ENCODE peak calls at places on chromosomes 3 and 15, in nine cellular contexts. K, V, R, W, I, H, C, B and Q are unnamed samples. For H3K4me1, the result is how much of the 10 kb centered on the place peaks cover.

GRCh38 chr3:136651585-136651984 is 100.6 kb downstream of the STAG1 start:
- DNase-seq in K (no peak), V (no peak), R (no peak), W (no peak), I (no peak), H (no peak), C (no peak), B (no peak), Q (no peak)

GRCh38 chr3:195114026-195114425 is 156.9 kb downstream of the XXYLT1 start:
- DNase-seq in K (no peak), V (peak), R (no peak), W (no peak), I (no peak), H (no peak), C (no peak), B (no peak), Q (no peak)

GRCh38 chr3:127997016-127997415 is 55.2 kb upstream of the SEC61A1 start:
- DNase-seq in K (no peak), V (no peak), R (no peak), W (no peak), I (no peak), H (no peak), C (no peak), B (no peak), Q (no peak)

GRCh38 chr3:55235416-55235815 is 251.7 kb downstream of the WNT5A start:
- DNase-seq in K (no peak), V (no peak), R (no peak), W (peak), I (no peak), H (no peak), C (no peak), B (no peak), Q (no peak)

GRCh38 chr3:82130056-82130455 is 368.6 kb upstream of the GBE1 start:
- DNase-seq in K (no peak), V (no peak), R (no peak), W (no peak), I (no peak), H (no peak), C (no peak), B (no peak), Q (no peak)

GRCh38 chr15:92449476-92449875 is 55.8 kb downstream of the ST8SIA2 start:
- DNase-seq in K (no peak), V (no peak), R (no peak), W (peak), I (no peak), H (no peak), C (no peak), B (no peak), Q (no peak)

GRCh38 chr15:84823580-84823878 is 6.4 kb downstream of the ALPK3 start:
- DNase-seq in K (no peak), V (no peak), R (no peak), W (no peak), I (no peak), H (no peak), C (no peak), B (no peak), Q (no peak)

GRCh38 chr3:10890665-10891064 is 74.6 kb downstream of the SLC6A11 start:
- DNase-seq in K (no peak), V (no peak), R (no peak), W (no peak), I (no peak), H (no peak), C (no peak), B (no peak), Q (no peak)

GRCh38 chr15:94229591-94230365 is 1.6 kb upstream of the MCTP2 start:
- DNase-seq in K (no peak), V (no peak), R (peak), W (no peak), I (no peak), H (no peak), C (no peak), B (no peak), Q (no peak)

GRCh38 chr3:162743091-162743490 is 1246.5 kb downstream of the OTOL1 start:
- DNase-seq in K (no peak), V (no peak), R (no peak), W (peak), I (no peak), H (no peak), C (no peak), B (no peak), Q (no peak)

GRCh38 chr15:50137330-50137761 is 18.3 kb upstream of the ATP8B4 start:
- DNase-seq in K (no peak), V (no peak), R (peak), W (peak), I (no peak), H (no peak), C (no peak), B (peak), Q (no peak)

GRCh38 chr3:29324180-29324651 is 43.3 kb downstream of the RBMS3 start:
- DNase-seq in K (peak), V (no peak), R (peak), W (peak), I (peak), H (peak), C (peak), B (peak), Q (peak)

GRCh38 chr3:137767146-137768020 is 3.3 kb downstream of the SOX14 start:
- DNase-seq in K (no peak), V (peak), R (no peak), W (no peak), I (no peak), H (no peak), C (no peak), B (no peak), Q (no peak)

GRCh38 chr15:20348291-20348899 is 193.2 kb downstream of the GOLGA6L6 start:
- DNase-seq in K (no peak), V (no peak), R (no peak), W (no peak), I (no peak), H (no peak), C (no peak), B (peak), Q (no peak)

GRCh38 chr15:32840481-32841245 is 122.9 kb downstream of the GREM1 start:
- DNase-seq in K (no peak), V (no peak), R (no peak), W (peak), I (no peak), H (no peak), C (no peak), B (no peak), Q (no peak)

GRCh38 chr3:64889991-64890390 is 202.2 kb upstream of the ADAMTS9 start:
- DNase-seq in K (no peak), V (peak), R (no peak), W (peak), I (no peak), H (peak), C (peak), B (peak), Q (peak)

GRCh38 chr15:101578443-101578894 is 73.7 kb downstream of the TM2D3 start:
- DNase-seq in K (peak), V (no peak), R (peak), W (no peak), I (no peak), H (peak), C (peak), B (peak), Q (peak)

GRCh38 chr3:42732196-42732828 is 29.7 kb upstream of the HHATL start:
- DNase-seq in K (peak), V (no peak), R (no peak), W (no peak), I (no peak), H (no peak), C (no peak), B (no peak), Q (peak)

GRCh38 chr3:33975463-33975862 is 177.0 kb downstream of the PDCD6IP start:
- DNase-seq in K (no peak), V (no peak), R (no peak), W (peak), I (no peak), H (no peak), C (no peak), B (no peak), Q (no peak)

GRCh38 chr3:37163262-37164020 is 10.9 kb downstream of the LRRFIP2 start:
- DNase-seq in K (no peak), V (no peak), R (peak), W (peak), I (no peak), H (no peak), C (no peak), B (no peak), Q (no peak)

GRCh38 chr3:38555149-38555840 is 59.2 kb downstream of the EXOG start:
- DNase-seq in K (no peak), V (peak), R (no peak), W (no peak), I (peak), H (no peak), C (no peak), B (no peak), Q (no peak)

GRCh38 chr15:72195101-72195511 is 2.5 kb downstream of the GRAMD2A start:
- DNase-seq in K (no peak), V (no peak), R (no peak), W (no peak), I (peak), H (no peak), C (no peak), B (no peak), Q (no peak)

GRCh38 chr3:152383136-152383606 is 114.4 kb downstream of the MBNL1 start:
- DNase-seq in K (no peak), V (no peak), R (no peak), W (no peak), I (no peak), H (no peak), C (no peak), B (no peak), Q (no peak)

GRCh38 chr3:108006077-108006675 is 84.7 kb downstream of the CD47 start:
- DNase-seq in K (peak), V (no peak), R (no peak), W (no peak), I (peak), H (peak), C (no peak), B (peak), Q (no peak)

GRCh38 chr3:155676252-155676981 is 68.5 kb downstream of the PLCH1 start:
- DNase-seq in K (no peak), V (no peak), R (no peak), W (peak), I (peak), H (no peak), C (no peak), B (no peak), Q (peak)

GRCh38 chr3:69196876-69197275 is 74.5 kb upstream of the LMOD3 start:
- DNase-seq in K (no peak), V (no peak), R (no peak), W (no peak), I (no peak), H (no peak), C (no peak), B (no peak), Q (no peak)

GRCh38 chr3:2623463-2623862 is 486.7 kb downstream of the IL5RA start:
- DNase-seq in K (no peak), V (no peak), R (no peak), W (peak), I (no peak), H (no peak), C (no peak), B (no peak), Q (no peak)

GRCh38 chr3:47347217-47347801 is 33.5 kb upstream of the PTPN23 start:
- DNase-seq in K (no peak), V (no peak), R (no peak), W (peak), I (peak), H (no peak), C (no peak), B (no peak), Q (no peak)

GRCh38 chr3:157063926-157064325 is 96.0 kb downstream of the CCNL1 start:
- DNase-seq in K (no peak), V (no peak), R (no peak), W (peak), I (no peak), H (no peak), C (no peak), B (no peak), Q (no peak)

GRCh38 chr15:55791576-55792400 is 48.8 kb upstream of the PRTG start:
- DNase-seq in K (no peak), V (no peak), R (no peak), W (peak), I (peak), H (no peak), C (no peak), B (no peak), Q (no peak)

GRCh38 chr3:131326307-131326706 is 55.3 kb upstream of the NUDT16 start:
- DNase-seq in K (no peak), V (no peak), R (no peak), W (no peak), I (no peak), H (no peak), C (no peak), B (no peak), Q (no peak)

GRCh38 chr3:70973558-70973957 is 610.0 kb downstream of the FOXP1 start:
- DNase-seq in K (no peak), V (no peak), R (no peak), W (peak), I (no peak), H (no peak), C (no peak), B (no peak), Q (no peak)

GRCh38 chr15:39211108-39211979 is 369.5 kb upstream of the THBS1 start:
- DNase-seq in K (peak), V (no peak), R (no peak), W (no peak), I (no peak), H (no peak), C (no peak), B (no peak), Q (no peak)

GRCh38 chr15:39216816-39217215 is 364.1 kb upstream of the THBS1 start:
- DNase-seq in K (no peak), V (no peak), R (no peak), W (no peak), I (no peak), H (no peak), C (no peak), B (no peak), Q (no peak)

GRCh38 chr15:39215006-39215405 is 365.9 kb upstream of the THBS1 start:
- DNase-seq in K (no peak), V (no peak), R (no peak), W (no peak), I (no peak), H (no peak), C (no peak), B (no peak), Q (no peak)

GRCh38 chr15:39209548-39210211 is 371.2 kb upstream of the THBS1 start:
- DNase-seq in K (no peak), V (no peak), R (no peak), W (no peak), I (no peak), H (no peak), C (no peak), B (no peak), Q (no peak)

DNA sequence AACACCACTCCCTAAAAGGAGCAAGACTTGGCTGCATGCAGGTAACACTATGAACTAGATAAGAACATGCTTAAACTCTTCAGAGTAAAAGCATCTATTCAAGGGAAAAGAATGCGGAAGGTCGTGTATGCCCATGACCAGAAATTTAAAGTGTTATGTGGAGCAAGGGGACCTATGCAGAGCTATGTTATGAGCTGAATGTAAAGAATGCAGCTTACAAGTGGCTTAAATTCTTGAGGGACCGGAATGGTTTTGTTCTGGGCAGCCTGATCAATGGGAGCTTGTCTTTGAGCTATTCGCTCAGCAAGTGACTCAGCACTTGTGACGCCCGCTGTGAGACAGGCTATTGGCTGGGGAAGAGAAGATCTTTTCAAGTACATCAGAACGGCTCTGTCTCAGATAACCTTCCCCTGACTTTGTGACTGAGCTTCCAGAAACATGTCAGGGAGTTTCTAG is 367.5 kb upstream of the THBS1 start:
- DNase-seq in K (no peak), V (peak), R (no peak), W (peak), I (peak), H (no peak), C (no peak), B (peak), Q (peak)
- H3K27ac ChIP-seq in K (no peak), V (no peak), R (no peak), W (peak), I (no peak), H (no peak), C (no peak), B (no peak), Q (no peak)

GRCh38 chr3:58012302-58012701 is 4.1 kb downstream of the FLNB start:
- DNase-seq in K (no peak), V (no peak), R (no peak), W (no peak), I (no peak), H (no peak), C (no peak), B (no peak), Q (no peak)
- H3K4me1 ChIP-seq in K (under half), V (under half), R (under half), W (under half), I (under half), H (half or more), C (under half), B (under half), Q (under half)

GRCh38 chr3:126983653-126984390 is 907 bp downstream of the PLXNA1 start:
- DNase-seq in K (peak), V (no peak), R (peak), W (no peak), I (no peak), H (no peak), C (no peak), B (peak), Q (no peak)
- H3K27ac ChIP-seq in K (no peak), V (no peak), R (no peak), W (peak), I (peak), H (no peak), C (peak), B (peak), Q (peak)

DNA sequence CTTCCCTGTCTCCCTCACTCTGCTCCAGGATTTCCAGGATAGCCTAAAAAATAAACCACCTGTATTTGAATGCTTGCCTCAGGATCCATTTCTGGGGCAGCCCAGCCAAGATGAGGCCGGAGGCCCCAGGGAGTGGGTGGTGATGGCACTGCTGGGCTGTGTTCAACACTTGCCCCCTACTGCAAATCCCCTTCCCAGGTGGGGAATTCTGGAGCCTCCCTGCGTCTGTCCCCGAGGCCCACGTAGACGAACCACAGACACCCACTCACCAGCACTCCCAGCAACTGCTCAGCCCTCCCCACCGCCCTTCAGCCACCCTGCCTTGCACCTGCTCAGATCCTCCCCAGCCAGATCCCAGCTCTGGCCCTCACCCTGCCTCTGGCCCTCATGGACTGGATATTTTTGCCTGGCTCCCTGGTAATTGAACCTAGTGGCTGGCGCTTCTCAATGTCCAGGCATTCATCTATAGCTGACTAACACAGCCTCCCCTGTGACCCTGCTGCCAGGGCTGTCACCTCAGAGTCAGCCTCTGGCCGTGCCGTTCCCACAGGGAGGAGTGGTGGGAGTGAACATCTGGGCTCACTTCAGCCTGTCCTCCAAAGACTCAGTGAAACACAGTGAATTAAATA is 17.1 kb upstream of the EPB42 start:
- DNase-seq in K (no peak), V (no peak), R (no peak), W (no peak), I (no peak), H (no peak), C (peak), B (no peak), Q (no peak)
- H3K4me1 ChIP-seq in K (under half), V (under half), R (under half), W (under half), I (under half), H (under half), C (under half), B (under half), Q (under half)

GRCh38 chr3:184769771-184770170 is 42.2 kb upstream of the VPS8 start:
- DNase-seq in K (no peak), V (peak), R (no peak), W (no peak), I (no peak), H (no peak), C (no peak), B (no peak), Q (no peak)
- H3K27ac ChIP-seq in K (no peak), V (no peak), R (no peak), W (no peak), I (no peak), H (no peak), C (no peak), B (no peak), Q (no peak)